ENCODE peak calls at places on chromosomes 6 and 20, in seven cellular contexts. One of them, this sample, is unnamed.

GRCh38 chr20:63035284-63036185 is 28.8 kb upstream of the BHLHE23 start:
- DNase-seq in H1: peak
- DNase-seq in prostate gland: no peak
- DNase-seq in body of pancreas: no peak
- DNase-seq in tibial nerve: no peak
- DNase-seq in heart left ventricle: peak
- DNase-seq in sigmoid colon: peak
- DNase-seq in this sample: no peak

GRCh38 chr6:7108964-7109836 is 1.4 kb downstream of the RREB1 start:
- DNase-seq in body of pancreas: peak
- DNase-seq in sigmoid colon: peak
- DNase-seq in heart left ventricle: peak
- DNase-seq in prostate gland: peak
- DNase-seq in tibial nerve: peak
- DNase-seq in H1: no peak
- DNase-seq in this sample: peak

GRCh38 chr6:71204741-71205140 is 83.9 kb upstream of the OGFRL1 start:
- DNase-seq in prostate gland: no peak
- DNase-seq in tibial nerve: no peak
- DNase-seq in heart left ventricle: no peak
- DNase-seq in H1: no peak
- DNase-seq in sigmoid colon: no peak
- DNase-seq in body of pancreas: no peak
- DNase-seq in this sample: no peak

GRCh38 chr6:47059216-47059885 is 17.2 kb upstream of the ADGRF1 start:
- DNase-seq in heart left ventricle: no peak
- DNase-seq in H1: no peak
- DNase-seq in body of pancreas: no peak
- DNase-seq in prostate gland: no peak
- DNase-seq in tibial nerve: no peak
- DNase-seq in sigmoid colon: no peak
- DNase-seq in this sample: no peak

GRCh38 chr6:119276211-119276610 is 73.3 kb downstream of the MAN1A1 start:
- DNase-seq in heart left ventricle: no peak
- DNase-seq in H1: no peak
- DNase-seq in tibial nerve: no peak
- DNase-seq in sigmoid colon: no peak
- DNase-seq in body of pancreas: no peak
- DNase-seq in prostate gland: no peak
- DNase-seq in this sample: no peak

GRCh38 chr6:160950507-160950906 is 41.1 kb upstream of the MAP3K4 start:
- DNase-seq in prostate gland: peak
- DNase-seq in H1: no peak
- DNase-seq in tibial nerve: no peak
- DNase-seq in sigmoid colon: no peak
- DNase-seq in body of pancreas: peak
- DNase-seq in heart left ventricle: no peak
- DNase-seq in this sample: no peak

GRCh38 chr6:126886106-126886505 is 232.4 kb upstream of the RSPO3 start:
- DNase-seq in heart left ventricle: no peak
- DNase-seq in tibial nerve: no peak
- DNase-seq in H1: no peak
- DNase-seq in sigmoid colon: no peak
- DNase-seq in body of pancreas: no peak
- DNase-seq in prostate gland: no peak
- DNase-seq in this sample: no peak

GRCh38 chr6:13873288-13874190 is 51.2 kb upstream of the RNF182 start:
- DNase-seq in body of pancreas: peak
- DNase-seq in H1: peak
- DNase-seq in heart left ventricle: peak
- DNase-seq in sigmoid colon: peak
- DNase-seq in prostate gland: peak
- DNase-seq in tibial nerve: peak
- DNase-seq in this sample: peak

GRCh38 chr20:45095753-45096371 is 5.1 kb downstream of the KCNS1 start:
- DNase-seq in sigmoid colon: no peak
- DNase-seq in H1: peak
- DNase-seq in heart left ventricle: no peak
- DNase-seq in prostate gland: peak
- DNase-seq in tibial nerve: peak
- DNase-seq in body of pancreas: peak
- DNase-seq in this sample: peak

GRCh38 chr6:90660971-90661370 is 74.1 kb upstream of the MAP3K7 start:
- DNase-seq in prostate gland: no peak
- DNase-seq in heart left ventricle: no peak
- DNase-seq in sigmoid colon: no peak
- DNase-seq in H1: no peak
- DNase-seq in tibial nerve: no peak
- DNase-seq in body of pancreas: no peak
- DNase-seq in this sample: no peak

GRCh38 chr6:113625850-113626249 is 231.3 kb upstream of the MARCKS start:
- DNase-seq in tibial nerve: no peak
- DNase-seq in heart left ventricle: no peak
- DNase-seq in body of pancreas: no peak
- DNase-seq in prostate gland: no peak
- DNase-seq in H1: no peak
- DNase-seq in sigmoid colon: no peak
- DNase-seq in this sample: no peak

GRCh38 chr6:15061908-15062307 is 184.0 kb upstream of the JARID2 start:
- DNase-seq in H1: no peak
- DNase-seq in prostate gland: no peak
- DNase-seq in tibial nerve: no peak
- DNase-seq in sigmoid colon: no peak
- DNase-seq in heart left ventricle: no peak
- DNase-seq in body of pancreas: no peak
- DNase-seq in this sample: no peak

GRCh38 chr6:28863607-28864320 is 60.0 kb downstream of the TRIM27 start:
- DNase-seq in H1: peak
- DNase-seq in prostate gland: peak
- DNase-seq in sigmoid colon: peak
- DNase-seq in heart left ventricle: peak
- DNase-seq in tibial nerve: peak
- DNase-seq in body of pancreas: peak
- DNase-seq in this sample: peak

GRCh38 chr20:18255526-18255925 is 32.8 kb upstream of the ZNF133 start:
- DNase-seq in prostate gland: no peak
- DNase-seq in H1: no peak
- DNase-seq in body of pancreas: no peak
- DNase-seq in heart left ventricle: no peak
- DNase-seq in tibial nerve: no peak
- DNase-seq in sigmoid colon: no peak
- DNase-seq in this sample: no peak

GRCh38 chr6:137738931-137739504 is 128.0 kb upstream of the TNFAIP3 start:
- DNase-seq in sigmoid colon: no peak
- DNase-seq in H1: no peak
- DNase-seq in heart left ventricle: no peak
- DNase-seq in tibial nerve: no peak
- DNase-seq in prostate gland: no peak
- DNase-seq in body of pancreas: no peak
- DNase-seq in this sample: no peak

GRCh38 chr6:137740347-137740746 is 126.7 kb upstream of the TNFAIP3 start:
- DNase-seq in sigmoid colon: no peak
- DNase-seq in H1: no peak
- DNase-seq in heart left ventricle: no peak
- DNase-seq in prostate gland: no peak
- DNase-seq in tibial nerve: no peak
- DNase-seq in body of pancreas: no peak
- DNase-seq in this sample: no peak

GRCh38 chr6:137739544-137739943 is 127.5 kb upstream of the TNFAIP3 start:
- DNase-seq in tibial nerve: no peak
- DNase-seq in prostate gland: no peak
- DNase-seq in sigmoid colon: no peak
- DNase-seq in body of pancreas: no peak
- DNase-seq in heart left ventricle: no peak
- DNase-seq in H1: no peak
- DNase-seq in this sample: no peak

GRCh38 chr6:137743493-137743892 is 123.6 kb upstream of the TNFAIP3 start:
- DNase-seq in body of pancreas: no peak
- DNase-seq in H1: no peak
- DNase-seq in prostate gland: no peak
- DNase-seq in heart left ventricle: no peak
- DNase-seq in tibial nerve: no peak
- DNase-seq in sigmoid colon: no peak
- DNase-seq in this sample: no peak

DNA sequence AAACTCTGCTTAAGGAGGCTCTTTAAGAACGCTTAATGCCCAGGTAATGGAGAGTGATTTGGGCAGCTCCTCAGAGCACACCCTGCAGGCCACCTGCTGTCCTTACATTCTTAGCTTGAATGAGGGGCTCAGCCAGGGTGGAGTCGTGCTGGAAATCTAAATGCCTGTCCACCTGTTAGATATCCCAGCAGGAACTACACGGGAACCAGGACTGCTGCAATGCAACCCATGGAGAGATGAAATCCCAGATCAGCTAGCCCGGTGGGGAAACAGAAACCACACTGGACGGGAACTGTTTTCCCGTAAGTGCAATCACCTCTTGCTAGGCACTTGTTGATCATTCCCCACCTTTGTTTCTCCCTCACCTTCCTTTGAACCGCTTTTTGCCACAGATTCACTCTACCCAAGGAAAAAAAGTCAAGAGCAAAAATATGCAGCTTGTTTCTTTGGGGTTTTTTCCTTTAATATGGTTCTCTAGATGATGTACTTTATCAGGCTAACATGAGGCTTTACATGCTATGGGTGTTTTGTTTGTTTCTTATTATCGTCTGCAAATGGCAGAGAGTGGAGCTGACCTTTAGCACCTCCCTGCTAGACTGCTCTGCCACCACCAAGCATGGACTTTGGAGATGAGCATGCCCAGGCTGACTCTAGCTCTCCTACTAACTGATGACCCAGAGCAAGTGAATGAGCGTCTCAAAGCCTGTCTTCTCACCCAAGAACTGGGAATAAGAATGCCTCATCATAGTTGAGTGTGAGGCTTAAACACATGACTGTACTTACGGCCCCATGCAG is 125.9 kb upstream of the TNFAIP3 start:
- DNase-seq in sigmoid colon: no peak
- DNase-seq in heart left ventricle: no peak
- DNase-seq in prostate gland: no peak
- DNase-seq in body of pancreas: no peak
- DNase-seq in tibial nerve: no peak
- DNase-seq in H1: peak
- DNase-seq in this sample: no peak
- TF ChIP-seq CTCF in sigmoid colon: no peak
- TF ChIP-seq CTCF in heart left ventricle: no peak
- TF ChIP-seq CTCF in prostate gland: no peak
- TF ChIP-seq CTCF in body of pancreas: no peak
- TF ChIP-seq CTCF in tibial nerve: no peak
- TF ChIP-seq CTCF in H1: peak
- TF ChIP-seq CTCF in this sample: no peak

DNA sequence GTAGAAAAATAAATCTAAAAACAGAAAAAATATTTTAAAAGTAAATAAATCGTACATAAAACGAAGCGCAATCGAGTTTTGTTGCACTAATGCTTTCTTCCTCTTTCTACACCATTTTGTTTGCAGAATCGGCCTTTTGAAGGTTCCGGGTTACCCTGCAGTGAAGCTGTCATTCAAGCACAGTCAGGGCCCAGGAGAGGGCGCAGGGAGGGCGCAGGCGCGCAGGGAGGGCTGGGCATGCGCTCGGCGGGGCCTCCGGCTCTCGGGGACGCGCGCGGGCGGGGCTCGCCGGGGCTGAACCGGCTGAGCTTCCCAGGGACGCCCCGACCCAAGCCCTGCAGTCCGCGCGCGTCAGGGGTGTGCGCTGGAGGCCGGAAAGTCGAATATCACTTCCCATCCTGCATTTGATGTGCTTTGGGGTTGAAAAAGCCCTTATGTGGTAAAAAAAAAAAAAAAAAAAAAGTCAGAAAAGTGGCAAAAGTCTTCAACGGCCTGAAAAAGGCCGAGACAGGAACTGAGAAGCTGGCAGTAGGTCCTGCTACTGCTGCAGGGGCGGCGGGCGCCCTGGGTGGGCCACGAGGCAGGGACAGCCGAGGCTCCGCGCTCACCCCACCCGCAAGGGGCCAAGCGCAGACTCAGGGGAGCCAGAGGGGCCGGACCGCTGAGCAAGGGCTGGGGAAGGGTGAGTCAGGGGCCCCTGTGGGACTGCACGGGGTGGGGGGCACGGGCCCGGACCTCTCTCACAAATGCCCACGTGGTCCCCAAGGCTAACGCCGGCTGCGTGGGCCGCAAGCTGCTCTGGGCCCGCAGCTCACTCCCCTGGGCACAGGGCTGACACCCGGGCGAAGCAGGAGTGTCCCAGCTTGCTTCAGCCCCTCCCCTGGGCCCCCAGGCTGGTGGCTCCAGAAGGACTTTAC is 40.5 kb downstream of the THBS2 start:
- DNase-seq in tibial nerve: peak
- DNase-seq in H1: peak
- DNase-seq in body of pancreas: peak
- DNase-seq in sigmoid colon: peak
- DNase-seq in prostate gland: peak
- DNase-seq in heart left ventricle: peak
- DNase-seq in this sample: peak
- TF ChIP-seq POLR2A in tibial nerve: peak
- TF ChIP-seq POLR2A in H1: no peak
- TF ChIP-seq POLR2A in body of pancreas: peak
- TF ChIP-seq POLR2A in sigmoid colon: no peak
- TF ChIP-seq POLR2A in prostate gland: peak
- TF ChIP-seq POLR2A in heart left ventricle: peak
- TF ChIP-seq POLR2A in this sample: no peak

GRCh38 chr6:131107166-131107565 is 28.1 kb upstream of the AKAP7 start:
- DNase-seq in H1: no peak
- DNase-seq in prostate gland: no peak
- DNase-seq in heart left ventricle: no peak
- DNase-seq in tibial nerve: no peak
- DNase-seq in sigmoid colon: no peak
- DNase-seq in body of pancreas: no peak
- DNase-seq in this sample: no peak
- H3K27ac ChIP-seq in H1: no peak
- H3K27ac ChIP-seq in prostate gland: no peak
- H3K27ac ChIP-seq in heart left ventricle: no peak
- H3K27ac ChIP-seq in tibial nerve: no peak
- H3K27ac ChIP-seq in sigmoid colon: no peak
- H3K27ac ChIP-seq in body of pancreas: no peak
- H3K27ac ChIP-seq in this sample: no peak

GRCh38 chr20:51473771-51474170 is 68.7 kb downstream of the NFATC2 start:
- DNase-seq in heart left ventricle: no peak
- DNase-seq in body of pancreas: no peak
- DNase-seq in sigmoid colon: no peak
- DNase-seq in H1: no peak
- DNase-seq in prostate gland: no peak
- DNase-seq in tibial nerve: no peak
- DNase-seq in this sample: no peak

GRCh38 chr20:51470521-51470875 is 72.0 kb downstream of the NFATC2 start:
- DNase-seq in H1: no peak
- DNase-seq in sigmoid colon: no peak
- DNase-seq in heart left ventricle: no peak
- DNase-seq in prostate gland: no peak
- DNase-seq in body of pancreas: no peak
- DNase-seq in tibial nerve: no peak
- DNase-seq in this sample: no peak

GRCh38 chr20:51469578-51470520 is 72.7 kb downstream of the NFATC2 start:
- DNase-seq in tibial nerve: no peak
- DNase-seq in prostate gland: no peak
- DNase-seq in sigmoid colon: no peak
- DNase-seq in heart left ventricle: no peak
- DNase-seq in H1: no peak
- DNase-seq in body of pancreas: no peak
- DNase-seq in this sample: no peak

GRCh38 chr20:51470907-51471411 is 71.6 kb downstream of the NFATC2 start:
- DNase-seq in H1: no peak
- DNase-seq in sigmoid colon: no peak
- DNase-seq in tibial nerve: no peak
- DNase-seq in prostate gland: no peak
- DNase-seq in body of pancreas: no peak
- DNase-seq in heart left ventricle: no peak
- DNase-seq in this sample: no peak

GRCh38 chr20:51473256-51473655 is 69.3 kb downstream of the NFATC2 start:
- DNase-seq in body of pancreas: no peak
- DNase-seq in prostate gland: no peak
- DNase-seq in sigmoid colon: no peak
- DNase-seq in heart left ventricle: no peak
- DNase-seq in H1: no peak
- DNase-seq in tibial nerve: no peak
- DNase-seq in this sample: no peak
- TF ChIP-seq CTCF in body of pancreas: no peak
- TF ChIP-seq CTCF in prostate gland: no peak
- TF ChIP-seq CTCF in sigmoid colon: no peak
- TF ChIP-seq CTCF in heart left ventricle: no peak
- TF ChIP-seq CTCF in H1: no peak
- TF ChIP-seq CTCF in tibial nerve: no peak
- TF ChIP-seq CTCF in this sample: no peak

This sample was measured in testis.